ENCODE peak calls at places on chromosomes 2 and 18, in four cellular contexts. One of them, this sample, is unnamed.

GRCh38 chr2:24241528-24241927 is 66.7 kb downstream of the FAM228A start:
- DNase-seq in body of pancreas: no peak
- DNase-seq in aorta: no peak
- DNase-seq in H7: no peak
- DNase-seq in this sample: no peak

GRCh38 chr2:164430166-164430783 is 191.0 kb downstream of the GRB14 start:
- DNase-seq in aorta: no peak
- DNase-seq in body of pancreas: peak
- DNase-seq in H7: peak
- DNase-seq in this sample: no peak

GRCh38 chr18:79856119-79857080 is 58.7 kb downstream of the KCNG2 start:
- DNase-seq in aorta: peak
- DNase-seq in body of pancreas: peak
- DNase-seq in H7: peak
- DNase-seq in this sample: no peak

GRCh38 chr18:63336366-63337099 is 17.0 kb upstream of the BCL2 start:
- DNase-seq in H7: no peak
- DNase-seq in body of pancreas: no peak
- DNase-seq in aorta: no peak
- DNase-seq in this sample: no peak

GRCh38 chr2:171210864-171211431 is 50.3 kb upstream of the TLK1 start:
- DNase-seq in H7: no peak
- DNase-seq in aorta: no peak
- DNase-seq in body of pancreas: no peak
- DNase-seq in this sample: no peak

GRCh38 chr2:172726172-172726735 is 9.4 kb upstream of the RAPGEF4 start:
- DNase-seq in aorta: no peak
- DNase-seq in H7: no peak
- DNase-seq in body of pancreas: peak
- DNase-seq in this sample: no peak

GRCh38 chr2:188303363-188304031 is 11.8 kb downstream of the GULP1 start:
- DNase-seq in body of pancreas: no peak
- DNase-seq in aorta: no peak
- DNase-seq in H7: peak
- DNase-seq in this sample: no peak

GRCh38 chr2:143946436-143947385 is 573.2 kb downstream of the ZEB2 start:
- DNase-seq in body of pancreas: no peak
- DNase-seq in H7: no peak
- DNase-seq in aorta: no peak
- DNase-seq in this sample: no peak

GRCh38 chr2:191170301-191170636 is 19.5 kb upstream of the STAT4 start:
- DNase-seq in body of pancreas: no peak
- DNase-seq in aorta: no peak
- DNase-seq in H7: no peak
- DNase-seq in this sample: no peak

GRCh38 chr18:76679877-76680276 is 142.5 kb upstream of the ZNF236 start:
- DNase-seq in body of pancreas: no peak
- DNase-seq in aorta: no peak
- DNase-seq in H7: peak
- DNase-seq in this sample: no peak

GRCh38 chr18:9366126-9366714 is 31.6 kb downstream of the TWSG1 start:
- DNase-seq in body of pancreas: peak
- DNase-seq in aorta: peak
- DNase-seq in H7: peak
- DNase-seq in this sample: no peak

GRCh38 chr2:111135910-111136297 is 15.2 kb downstream of the BCL2L11 start:
- DNase-seq in body of pancreas: peak
- DNase-seq in H7: peak
- DNase-seq in aorta: peak
- DNase-seq in this sample: no peak

GRCh38 chr2:22406625-22407024 is 978.4 kb upstream of the KLHL29 start:
- DNase-seq in aorta: no peak
- DNase-seq in body of pancreas: no peak
- DNase-seq in H7: no peak
- DNase-seq in this sample: no peak

GRCh38 chr18:45957100-45957499 is 10.0 kb downstream of the EPG5 start:
- DNase-seq in aorta: no peak
- DNase-seq in H7: no peak
- DNase-seq in body of pancreas: no peak
- DNase-seq in this sample: no peak

GRCh38 chr2:205658068-205658467 is 24.2 kb upstream of the NRP2 start:
- DNase-seq in H7: no peak
- DNase-seq in aorta: no peak
- DNase-seq in body of pancreas: no peak
- DNase-seq in this sample: no peak

GRCh38 chr2:68196120-68196716 is 38.5 kb downstream of the PNO1 start:
- DNase-seq in body of pancreas: peak
- DNase-seq in H7: no peak
- DNase-seq in aorta: no peak
- DNase-seq in this sample: no peak

GRCh38 chr2:196314780-196315179 is 143.4 kb upstream of the STK17B start:
- DNase-seq in H7: no peak
- DNase-seq in body of pancreas: no peak
- DNase-seq in aorta: no peak
- DNase-seq in this sample: no peak

GRCh38 chr2:149782566-149782965 is 195.0 kb upstream of the MMADHC start:
- DNase-seq in body of pancreas: no peak
- DNase-seq in aorta: no peak
- DNase-seq in H7: no peak
- DNase-seq in this sample: no peak

GRCh38 chr2:43127208-43127940 is 99.0 kb downstream of the ZFP36L2 start:
- DNase-seq in H7: peak
- DNase-seq in body of pancreas: peak
- DNase-seq in aorta: peak
- DNase-seq in this sample: peak

GRCh38 chr18:80037869-80038630 is 3.8 kb downstream of the RBFA start:
- DNase-seq in aorta: no peak
- DNase-seq in H7: no peak
- DNase-seq in body of pancreas: no peak
- DNase-seq in this sample: no peak

GRCh38 chr2:84526562-84526961 is 10.3 kb downstream of the DNAH6 start:
- DNase-seq in aorta: no peak
- DNase-seq in body of pancreas: no peak
- DNase-seq in H7: no peak
- DNase-seq in this sample: no peak

DNA sequence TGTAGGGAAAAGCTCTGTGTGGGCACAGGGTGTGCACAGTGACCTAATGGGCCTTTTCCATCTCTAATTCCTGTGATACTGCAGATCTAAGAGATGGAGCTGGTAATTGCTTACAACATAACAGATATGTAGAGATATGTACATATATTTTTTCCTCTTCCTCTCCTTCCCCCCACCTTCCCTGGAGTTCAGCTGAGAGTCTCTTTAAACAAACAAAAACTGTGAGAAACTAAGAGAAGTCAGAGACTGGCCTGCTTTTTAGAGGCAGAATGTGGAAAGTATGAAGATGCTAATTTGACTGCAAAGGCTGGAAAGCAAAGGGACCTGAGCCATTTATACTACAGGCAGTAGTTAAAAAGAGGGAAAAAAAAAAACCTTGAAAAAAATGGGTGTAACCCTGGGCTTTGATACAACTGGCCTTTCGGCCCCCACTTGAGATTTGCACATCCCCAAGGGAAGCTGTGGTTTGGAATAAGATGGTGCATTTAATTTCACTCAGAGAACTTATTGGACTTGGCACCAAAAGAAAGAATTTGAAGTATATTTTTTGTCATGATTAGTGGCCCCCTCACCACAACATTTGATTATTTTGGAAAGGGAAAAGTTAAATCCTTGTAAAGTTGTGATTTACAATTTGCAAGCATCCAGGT is 502.2 kb upstream of the ZEB2 start:
- DNase-seq in aorta: no peak
- DNase-seq in body of pancreas: no peak
- DNase-seq in H7: no peak
- DNase-seq in this sample: no peak
- H3K4me3 ChIP-seq in aorta: no peak
- H3K4me3 ChIP-seq in body of pancreas: no peak
- H3K4me3 ChIP-seq in H7: no peak
- H3K4me3 ChIP-seq in this sample: no peak

GRCh38 chr2:134120718-134121630 is 132.9 kb upstream of the MGAT5 start:
- DNase-seq in H7: peak
- DNase-seq in aorta: peak
- DNase-seq in body of pancreas: peak
- DNase-seq in this sample: no peak
- H3K4me3 ChIP-seq in H7: peak
- H3K4me3 ChIP-seq in aorta: peak
- H3K4me3 ChIP-seq in body of pancreas: peak
- H3K4me3 ChIP-seq in this sample: peak

DNA sequence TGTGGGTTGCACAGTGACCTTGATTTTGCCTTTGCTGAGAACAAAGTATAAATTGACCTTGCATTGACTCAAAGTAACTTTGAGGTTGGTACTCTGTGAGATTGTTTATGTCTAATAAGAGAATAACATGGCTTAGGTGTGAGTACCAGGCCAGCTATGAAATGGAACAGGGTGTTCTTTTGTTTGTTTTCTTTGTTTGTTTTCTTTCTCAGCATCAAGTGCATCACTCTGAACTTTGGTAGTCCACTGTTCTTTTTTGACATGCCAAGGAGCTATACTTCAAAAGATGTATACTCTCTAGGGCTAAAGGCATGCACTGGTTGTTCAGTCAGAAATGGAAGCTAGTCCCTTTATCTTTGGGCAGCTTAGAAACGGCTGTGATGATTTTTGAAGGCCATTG is 5.1 kb downstream of the ABCB11 start:
- DNase-seq in body of pancreas: no peak
- DNase-seq in aorta: no peak
- DNase-seq in H7: no peak
- DNase-seq in this sample: no peak
- H3K4me3 ChIP-seq in body of pancreas: no peak
- H3K4me3 ChIP-seq in aorta: no peak
- H3K4me3 ChIP-seq in H7: no peak
- H3K4me3 ChIP-seq in this sample: no peak

GRCh38 chr2:89767581-89768435 is 1076.3 kb downstream of the RPIA start:
- DNase-seq in body of pancreas: no peak
- DNase-seq in aorta: peak
- DNase-seq in H7: peak
- DNase-seq in this sample: no peak

GRCh38 chr2:89763581-89764485 is 1072.4 kb downstream of the RPIA start:
- DNase-seq in body of pancreas: no peak
- DNase-seq in H7: peak
- DNase-seq in aorta: peak
- DNase-seq in this sample: no peak

GRCh38 chr2:89763254-89763580 is 1071.7 kb downstream of the RPIA start:
- DNase-seq in aorta: peak
- DNase-seq in H7: peak
- DNase-seq in body of pancreas: no peak
- DNase-seq in this sample: no peak
- H3K4me3 ChIP-seq in aorta: no peak
- H3K4me3 ChIP-seq in H7: no peak
- H3K4me3 ChIP-seq in body of pancreas: no peak
- H3K4me3 ChIP-seq in this sample: no peak

GRCh38 chr2:221572180-221572820 is at the start of gene EPHA4:
- DNase-seq in aorta: peak
- DNase-seq in H7: peak
- DNase-seq in body of pancreas: peak
- DNase-seq in this sample: no peak

GRCh38 chr2:221569342-221570278 is 2.5 kb downstream of the EPHA4 start:
- DNase-seq in H7: peak
- DNase-seq in body of pancreas: no peak
- DNase-seq in aorta: no peak
- DNase-seq in this sample: no peak

GRCh38 chr2:221571391-221572179 is 519 bp downstream of the EPHA4 start:
- DNase-seq in aorta: peak
- DNase-seq in H7: peak
- DNase-seq in body of pancreas: peak
- DNase-seq in this sample: no peak

GRCh38 chr2:221571108-221571390 is 1.1 kb downstream of the EPHA4 start:
- DNase-seq in aorta: peak
- DNase-seq in body of pancreas: no peak
- DNase-seq in H7: no peak
- DNase-seq in this sample: no peak

DNA sequence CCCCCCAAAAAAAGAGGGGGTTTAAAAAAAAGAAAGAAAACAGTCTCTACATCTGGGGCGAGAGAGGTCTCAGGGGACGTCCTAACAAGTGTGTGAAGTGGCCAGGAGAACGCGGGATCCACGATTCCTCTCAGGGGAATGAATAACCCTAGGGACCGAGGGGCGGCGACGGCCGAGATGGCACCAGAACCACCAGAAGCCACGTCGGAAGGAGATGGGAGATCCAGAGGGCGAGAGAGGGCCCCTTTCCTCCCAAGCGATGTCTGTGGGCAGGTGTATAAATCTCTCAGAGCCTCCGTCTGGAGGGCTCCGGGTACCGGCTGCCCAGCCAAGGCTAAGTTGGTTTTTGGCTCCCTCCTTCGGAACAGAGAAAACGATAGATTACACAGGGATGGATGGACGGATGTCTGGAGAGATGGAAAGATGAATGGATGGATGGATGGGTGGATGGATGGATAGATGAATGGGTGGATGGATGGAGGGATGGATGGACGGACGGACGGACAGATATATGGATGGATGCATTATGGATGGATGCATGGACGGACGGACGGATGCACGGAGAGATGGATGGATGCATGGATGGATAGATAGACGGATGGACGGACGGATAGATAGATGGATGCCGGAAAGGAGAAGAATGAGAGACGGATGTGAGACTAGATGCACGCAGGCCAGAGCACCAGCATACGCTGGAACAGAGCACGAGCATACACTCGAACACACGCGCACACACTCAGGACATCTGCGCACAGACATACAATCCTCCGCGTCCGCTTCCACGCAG is 1.6 kb downstream of the EPHA4 start:
- DNase-seq in H7: peak
- DNase-seq in body of pancreas: peak
- DNase-seq in aorta: no peak
- DNase-seq in this sample: no peak
- H3K4me3 ChIP-seq in H7: peak
- H3K4me3 ChIP-seq in body of pancreas: no peak
- H3K4me3 ChIP-seq in aorta: peak
- H3K4me3 ChIP-seq in this sample: peak